ENCODE peak calls at places on chromosomes 13 and 19, in ten cellular contexts. One of them, this sample, is unnamed.

GRCh38 chr13:29547135-29547534 is 48.4 kb downstream of the SLC7A1 start:
- DNase-seq in body of pancreas: no peak
- DNase-seq in SK-N-SH: no peak
- DNase-seq in progenitor cell of endocrine pancreas: no peak
- DNase-seq in omental fat pad: no peak
- DNase-seq in foreskin keratinocyte: no peak
- DNase-seq in CD8-positive, alpha-beta T cell: no peak
- DNase-seq in mucosa of descending colon: no peak
- DNase-seq in heart right ventricle: no peak
- DNase-seq in Caco-2: no peak
- DNase-seq in this sample: no peak

GRCh38 chr19:34555447-34555846 is 73.9 kb downstream of the WTIP start:
- DNase-seq in body of pancreas: no peak
- DNase-seq in SK-N-SH: no peak
- DNase-seq in progenitor cell of endocrine pancreas: no peak
- DNase-seq in omental fat pad: no peak
- DNase-seq in foreskin keratinocyte: no peak
- DNase-seq in CD8-positive, alpha-beta T cell: no peak
- DNase-seq in mucosa of descending colon: no peak
- DNase-seq in heart right ventricle: no peak
- DNase-seq in Caco-2: peak; percentile 39
- DNase-seq in this sample: peak; percentile 35

GRCh38 chr13:36131215-36131930 is at the start of gene DCLK1:
- DNase-seq in body of pancreas: peak; percentile 23
- DNase-seq in SK-N-SH: peak; percentile 80
- DNase-seq in progenitor cell of endocrine pancreas: peak; percentile 36
- DNase-seq in omental fat pad: no peak
- DNase-seq in foreskin keratinocyte: no peak
- DNase-seq in CD8-positive, alpha-beta T cell: no peak
- DNase-seq in mucosa of descending colon: peak; percentile 21
- DNase-seq in heart right ventricle: peak; percentile 79
- DNase-seq in Caco-2: no peak
- DNase-seq in this sample: peak; percentile 25

GRCh38 chr19:49282184-49282583 is 42.8 kb downstream of the SLC6A16 start:
- DNase-seq in body of pancreas: no peak
- DNase-seq in SK-N-SH: no peak
- DNase-seq in progenitor cell of endocrine pancreas: no peak
- DNase-seq in omental fat pad: no peak
- DNase-seq in foreskin keratinocyte: no peak
- DNase-seq in CD8-positive, alpha-beta T cell: no peak
- DNase-seq in mucosa of descending colon: no peak
- DNase-seq in heart right ventricle: no peak
- DNase-seq in Caco-2: no peak
- DNase-seq in this sample: no peak

GRCh38 chr13:105838231-105838630 is 697.2 kb downstream of the EFNB2 start:
- DNase-seq in body of pancreas: no peak
- DNase-seq in SK-N-SH: no peak
- DNase-seq in progenitor cell of endocrine pancreas: no peak
- DNase-seq in omental fat pad: no peak
- DNase-seq in foreskin keratinocyte: no peak
- DNase-seq in CD8-positive, alpha-beta T cell: no peak
- DNase-seq in mucosa of descending colon: no peak
- DNase-seq in heart right ventricle: no peak
- DNase-seq in Caco-2: no peak
- DNase-seq in this sample: no peak

GRCh38 chr19:38665950-38666661 is 18.7 kb downstream of the ACTN4 start:
- DNase-seq in body of pancreas: peak; percentile 79
- DNase-seq in SK-N-SH: no peak
- DNase-seq in progenitor cell of endocrine pancreas: no peak
- DNase-seq in omental fat pad: no peak
- DNase-seq in foreskin keratinocyte: no peak
- DNase-seq in CD8-positive, alpha-beta T cell: no peak
- DNase-seq in mucosa of descending colon: peak; percentile 59
- DNase-seq in heart right ventricle: peak; percentile 55
- DNase-seq in Caco-2: peak; percentile 88
- DNase-seq in this sample: peak; percentile 61

GRCh38 chr13:27203186-27203585 is 31.6 kb upstream of the USP12 start:
- DNase-seq in body of pancreas: no peak
- DNase-seq in SK-N-SH: no peak
- DNase-seq in progenitor cell of endocrine pancreas: no peak
- DNase-seq in omental fat pad: no peak
- DNase-seq in foreskin keratinocyte: no peak
- DNase-seq in CD8-positive, alpha-beta T cell: no peak
- DNase-seq in mucosa of descending colon: no peak
- DNase-seq in heart right ventricle: no peak
- DNase-seq in Caco-2: no peak
- DNase-seq in this sample: no peak

GRCh38 chr19:12913871-12914690 is 5.0 kb downstream of the SYCE2 start:
- DNase-seq in body of pancreas: no peak
- DNase-seq in SK-N-SH: no peak
- DNase-seq in progenitor cell of endocrine pancreas: no peak
- DNase-seq in omental fat pad: no peak
- DNase-seq in foreskin keratinocyte: no peak
- DNase-seq in CD8-positive, alpha-beta T cell: peak; percentile 79
- DNase-seq in mucosa of descending colon: peak; percentile 37
- DNase-seq in heart right ventricle: no peak
- DNase-seq in Caco-2: no peak
- DNase-seq in this sample: no peak

GRCh38 chr13:88068316-88068715 is 397.1 kb downstream of the SLITRK5 start:
- DNase-seq in body of pancreas: no peak
- DNase-seq in SK-N-SH: no peak
- DNase-seq in progenitor cell of endocrine pancreas: no peak
- DNase-seq in omental fat pad: no peak
- DNase-seq in foreskin keratinocyte: no peak
- DNase-seq in CD8-positive, alpha-beta T cell: no peak
- DNase-seq in mucosa of descending colon: no peak
- DNase-seq in heart right ventricle: no peak
- DNase-seq in Caco-2: no peak
- DNase-seq in this sample: no peak

GRCh38 chr13:38582133-38582532 is 104.7 kb upstream of the FREM2 start:
- DNase-seq in body of pancreas: peak; percentile 14
- DNase-seq in SK-N-SH: peak; percentile 20
- DNase-seq in progenitor cell of endocrine pancreas: no peak
- DNase-seq in omental fat pad: no peak
- DNase-seq in foreskin keratinocyte: no peak
- DNase-seq in CD8-positive, alpha-beta T cell: no peak
- DNase-seq in mucosa of descending colon: peak; percentile 79
- DNase-seq in heart right ventricle: no peak
- DNase-seq in Caco-2: peak; percentile 60
- DNase-seq in this sample: peak; percentile 61

GRCh38 chr13:111314852-111315251 is 5.6 kb upstream of the TEX29 start:
- DNase-seq in body of pancreas: no peak
- DNase-seq in SK-N-SH: no peak
- DNase-seq in progenitor cell of endocrine pancreas: no peak
- DNase-seq in omental fat pad: no peak
- DNase-seq in foreskin keratinocyte: no peak
- DNase-seq in CD8-positive, alpha-beta T cell: no peak
- DNase-seq in mucosa of descending colon: no peak
- DNase-seq in heart right ventricle: no peak
- DNase-seq in Caco-2: no peak
- DNase-seq in this sample: no peak

GRCh38 chr19:14440049-14440448 is 6.9 kb downstream of the PKN1 start:
- DNase-seq in body of pancreas: peak; percentile 39
- DNase-seq in SK-N-SH: no peak
- DNase-seq in progenitor cell of endocrine pancreas: no peak
- DNase-seq in omental fat pad: no peak
- DNase-seq in foreskin keratinocyte: no peak
- DNase-seq in CD8-positive, alpha-beta T cell: peak; percentile 90
- DNase-seq in mucosa of descending colon: peak; percentile 73
- DNase-seq in heart right ventricle: peak; percentile 80
- DNase-seq in Caco-2: no peak
- DNase-seq in this sample: no peak

GRCh38 chr19:7415857-7416371 is 67.2 kb downstream of the ARHGEF18 start:
- DNase-seq in body of pancreas: no peak
- DNase-seq in SK-N-SH: no peak
- DNase-seq in progenitor cell of endocrine pancreas: no peak
- DNase-seq in omental fat pad: no peak
- DNase-seq in foreskin keratinocyte: no peak
- DNase-seq in CD8-positive, alpha-beta T cell: no peak
- DNase-seq in mucosa of descending colon: no peak
- DNase-seq in heart right ventricle: no peak
- DNase-seq in Caco-2: no peak
- DNase-seq in this sample: no peak

DNA sequence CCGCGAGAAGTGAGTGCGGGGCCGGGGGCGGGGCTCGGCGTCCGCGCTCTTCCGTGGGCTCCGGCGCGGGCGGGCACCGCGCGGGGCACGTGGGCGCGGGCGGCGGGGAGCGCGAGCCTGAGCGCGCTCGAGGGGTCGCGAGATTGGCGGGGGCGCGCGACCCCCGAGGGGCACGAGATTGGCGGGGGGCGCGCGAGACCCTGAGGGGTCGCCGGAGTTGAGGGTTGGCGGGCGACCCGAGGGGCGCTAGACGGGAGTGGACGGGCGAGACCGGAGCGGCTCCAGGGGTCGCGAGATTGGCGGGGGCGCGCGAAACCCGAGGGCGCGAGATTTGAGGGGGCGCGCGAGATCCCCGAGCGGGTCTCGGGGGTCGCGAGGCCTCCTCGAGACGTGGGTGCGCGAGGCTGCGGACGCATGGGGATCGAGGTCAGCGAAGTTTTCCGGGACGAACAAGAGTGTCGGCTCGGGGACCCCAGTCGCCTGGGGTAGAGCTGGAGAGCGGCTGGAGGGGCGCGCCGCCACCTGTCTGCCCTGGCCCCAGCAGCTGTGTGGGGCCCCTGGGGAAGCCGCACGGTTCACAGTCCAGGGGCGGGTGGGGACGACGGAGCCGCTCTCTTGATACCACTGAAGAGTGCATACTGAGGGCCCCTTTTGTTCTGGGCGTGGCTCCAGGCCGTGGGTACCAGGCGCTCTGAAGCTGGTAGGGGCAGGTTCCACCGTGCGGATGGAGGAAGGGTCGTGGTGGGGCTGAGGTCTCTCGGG is 682 bp downstream of the SSBP4 start:
- DNase-seq in body of pancreas: no peak
- DNase-seq in SK-N-SH: peak; percentile 79
- DNase-seq in progenitor cell of endocrine pancreas: peak; percentile 20
- DNase-seq in omental fat pad: no peak
- DNase-seq in foreskin keratinocyte: no peak
- DNase-seq in CD8-positive, alpha-beta T cell: no peak
- DNase-seq in mucosa of descending colon: peak; percentile 67
- DNase-seq in heart right ventricle: no peak
- DNase-seq in Caco-2: peak; percentile 47
- DNase-seq in this sample: no peak
- TF ChIP-seq CTCF in body of pancreas: no peak
- TF ChIP-seq CTCF in SK-N-SH: no peak
- TF ChIP-seq CTCF in progenitor cell of endocrine pancreas: peak; percentile 16
- TF ChIP-seq CTCF in omental fat pad: no peak
- TF ChIP-seq CTCF in foreskin keratinocyte: no peak
- TF ChIP-seq CTCF in CD8-positive, alpha-beta T cell: no peak
- TF ChIP-seq CTCF in mucosa of descending colon: no peak
- TF ChIP-seq CTCF in heart right ventricle: no peak
- TF ChIP-seq CTCF in Caco-2: no peak
- TF ChIP-seq CTCF in this sample: no peak

GRCh38 chr13:53200498-53201453 is 172.2 kb downstream of the OLFM4 start:
- DNase-seq in body of pancreas: peak; percentile 68
- DNase-seq in SK-N-SH: peak; percentile 44
- DNase-seq in progenitor cell of endocrine pancreas: peak; percentile 73
- DNase-seq in omental fat pad: no peak
- DNase-seq in foreskin keratinocyte: no peak
- DNase-seq in CD8-positive, alpha-beta T cell: no peak
- DNase-seq in mucosa of descending colon: peak; percentile 65
- DNase-seq in heart right ventricle: peak; percentile 48
- DNase-seq in Caco-2: no peak
- DNase-seq in this sample: no peak
- TF ChIP-seq CTCF in body of pancreas: peak; percentile 61
- TF ChIP-seq CTCF in SK-N-SH: no peak
- TF ChIP-seq CTCF in progenitor cell of endocrine pancreas: peak; percentile 96
- TF ChIP-seq CTCF in omental fat pad: no peak
- TF ChIP-seq CTCF in foreskin keratinocyte: peak; percentile 71
- TF ChIP-seq CTCF in CD8-positive, alpha-beta T cell: no peak
- TF ChIP-seq CTCF in mucosa of descending colon: peak; percentile 50
- TF ChIP-seq CTCF in heart right ventricle: peak; percentile 47
- TF ChIP-seq CTCF in Caco-2: no peak
- TF ChIP-seq CTCF in this sample: no peak

GRCh38 chr13:113514844-113515243 is 24.3 kb upstream of the DCUN1D2 start:
- DNase-seq in body of pancreas: no peak
- DNase-seq in SK-N-SH: no peak
- DNase-seq in progenitor cell of endocrine pancreas: no peak
- DNase-seq in omental fat pad: no peak
- DNase-seq in foreskin keratinocyte: no peak
- DNase-seq in CD8-positive, alpha-beta T cell: no peak
- DNase-seq in mucosa of descending colon: no peak
- DNase-seq in heart right ventricle: no peak
- DNase-seq in Caco-2: no peak
- DNase-seq in this sample: no peak

GRCh38 chr13:113518080-113518803 is 27.7 kb upstream of the DCUN1D2 start:
- DNase-seq in body of pancreas: no peak
- DNase-seq in SK-N-SH: no peak
- DNase-seq in progenitor cell of endocrine pancreas: no peak
- DNase-seq in omental fat pad: no peak
- DNase-seq in foreskin keratinocyte: no peak
- DNase-seq in CD8-positive, alpha-beta T cell: no peak
- DNase-seq in mucosa of descending colon: no peak
- DNase-seq in heart right ventricle: no peak
- DNase-seq in Caco-2: no peak
- DNase-seq in this sample: no peak

GRCh38 chr13:113519556-113519955 is 29.0 kb upstream of the DCUN1D2 start:
- DNase-seq in body of pancreas: no peak
- DNase-seq in SK-N-SH: no peak
- DNase-seq in progenitor cell of endocrine pancreas: no peak
- DNase-seq in omental fat pad: no peak
- DNase-seq in foreskin keratinocyte: no peak
- DNase-seq in CD8-positive, alpha-beta T cell: no peak
- DNase-seq in mucosa of descending colon: no peak
- DNase-seq in heart right ventricle: no peak
- DNase-seq in Caco-2: no peak
- DNase-seq in this sample: no peak

DNA sequence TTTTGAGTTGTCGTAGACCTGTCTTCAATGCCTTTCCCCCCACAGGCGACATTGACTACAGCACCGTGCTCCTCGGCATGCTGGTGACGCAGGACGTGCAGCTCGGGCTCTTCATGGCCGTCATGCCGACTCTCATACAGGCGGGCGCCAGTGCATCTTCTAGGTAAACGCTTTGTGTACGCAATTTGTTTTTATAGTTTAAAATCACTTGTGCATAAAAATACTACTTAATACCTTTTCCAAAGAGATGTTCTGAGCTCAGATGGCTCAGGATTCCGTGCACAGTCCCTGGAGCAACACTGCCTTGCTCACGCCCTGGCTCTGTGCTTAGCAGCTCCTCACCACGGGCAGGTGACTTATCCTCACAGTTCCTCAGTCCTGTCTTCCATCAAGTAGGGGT is 30.1 kb upstream of the DCUN1D2 start:
- DNase-seq in body of pancreas: no peak
- DNase-seq in SK-N-SH: no peak
- DNase-seq in progenitor cell of endocrine pancreas: no peak
- DNase-seq in omental fat pad: no peak
- DNase-seq in foreskin keratinocyte: no peak
- DNase-seq in CD8-positive, alpha-beta T cell: no peak
- DNase-seq in mucosa of descending colon: no peak
- DNase-seq in heart right ventricle: no peak
- DNase-seq in Caco-2: no peak
- DNase-seq in this sample: no peak
- TF ChIP-seq CTCF in body of pancreas: no peak
- TF ChIP-seq CTCF in SK-N-SH: no peak
- TF ChIP-seq CTCF in progenitor cell of endocrine pancreas: no peak
- TF ChIP-seq CTCF in omental fat pad: no peak
- TF ChIP-seq CTCF in foreskin keratinocyte: no peak
- TF ChIP-seq CTCF in CD8-positive, alpha-beta T cell: no peak
- TF ChIP-seq CTCF in mucosa of descending colon: no peak
- TF ChIP-seq CTCF in heart right ventricle: no peak
- TF ChIP-seq CTCF in Caco-2: no peak
- TF ChIP-seq CTCF in this sample: no peak

GRCh38 chr13:32989331-32989730 is 26.9 kb upstream of the KL start:
- DNase-seq in body of pancreas: no peak
- DNase-seq in SK-N-SH: no peak
- DNase-seq in progenitor cell of endocrine pancreas: no peak
- DNase-seq in omental fat pad: no peak
- DNase-seq in foreskin keratinocyte: no peak
- DNase-seq in CD8-positive, alpha-beta T cell: no peak
- DNase-seq in mucosa of descending colon: no peak
- DNase-seq in heart right ventricle: no peak
- DNase-seq in Caco-2: no peak
- DNase-seq in this sample: no peak
- TF ChIP-seq CTCF in body of pancreas: no peak
- TF ChIP-seq CTCF in SK-N-SH: no peak
- TF ChIP-seq CTCF in progenitor cell of endocrine pancreas: no peak
- TF ChIP-seq CTCF in omental fat pad: no peak
- TF ChIP-seq CTCF in foreskin keratinocyte: no peak
- TF ChIP-seq CTCF in CD8-positive, alpha-beta T cell: no peak
- TF ChIP-seq CTCF in mucosa of descending colon: no peak
- TF ChIP-seq CTCF in heart right ventricle: no peak
- TF ChIP-seq CTCF in Caco-2: no peak
- TF ChIP-seq CTCF in this sample: no peak